ENCODE peak calls at places on chromosomes 3 and 15, in seven cellular contexts. One of them, this sample, is unnamed.

GRCh38 chr3:124926426-124927116 is 8.0 kb downstream of the MUC13 start:
- DNase-seq in ovary: no peak
- DNase-seq in right cardiac atrium: no peak
- DNase-seq in transverse colon: no peak
- DNase-seq in spleen: no peak
- DNase-seq in pancreas: no peak
- DNase-seq in breast epithelium: no peak
- DNase-seq in this sample: no peak

GRCh38 chr3:13452490-13453335 is 27.4 kb upstream of the HDAC11 start:
- DNase-seq in ovary: peak; percentile 25
- DNase-seq in right cardiac atrium: peak; percentile 51
- DNase-seq in transverse colon: peak; percentile 24
- DNase-seq in spleen: no peak
- DNase-seq in pancreas: peak; percentile 30
- DNase-seq in breast epithelium: no peak
- DNase-seq in this sample: peak; percentile 37

GRCh38 chr15:84859143-84859542 is 25.3 kb upstream of the SLC28A1 start:
- DNase-seq in ovary: no peak
- DNase-seq in right cardiac atrium: no peak
- DNase-seq in transverse colon: peak; percentile 31
- DNase-seq in spleen: no peak
- DNase-seq in pancreas: no peak
- DNase-seq in breast epithelium: peak; percentile 83
- DNase-seq in this sample: peak; percentile 57

GRCh38 chr15:92711457-92711831 is 55.9 kb upstream of the FAM174B start:
- DNase-seq in ovary: no peak
- DNase-seq in right cardiac atrium: no peak
- DNase-seq in transverse colon: no peak
- DNase-seq in spleen: no peak
- DNase-seq in pancreas: no peak
- DNase-seq in breast epithelium: no peak
- DNase-seq in this sample: peak; percentile 28

GRCh38 chr15:83769411-83769960 is 115.6 kb downstream of the ADAMTSL3 start:
- DNase-seq in ovary: no peak
- DNase-seq in right cardiac atrium: no peak
- DNase-seq in transverse colon: no peak
- DNase-seq in spleen: no peak
- DNase-seq in pancreas: no peak
- DNase-seq in breast epithelium: no peak
- DNase-seq in this sample: no peak

GRCh38 chr3:98573231-98573728 is 20.1 kb downstream of the CPOX start:
- DNase-seq in ovary: no peak
- DNase-seq in right cardiac atrium: no peak
- DNase-seq in transverse colon: no peak
- DNase-seq in spleen: no peak
- DNase-seq in pancreas: no peak
- DNase-seq in breast epithelium: no peak
- DNase-seq in this sample: no peak

GRCh38 chr3:49399467-49399866 is 12.3 kb downstream of the RHOA start:
- DNase-seq in ovary: no peak
- DNase-seq in right cardiac atrium: no peak
- DNase-seq in transverse colon: no peak
- DNase-seq in spleen: no peak
- DNase-seq in pancreas: no peak
- DNase-seq in breast epithelium: no peak
- DNase-seq in this sample: no peak

GRCh38 chr15:87863152-87863551 is 393.4 kb downstream of the NTRK3 start:
- DNase-seq in ovary: no peak
- DNase-seq in right cardiac atrium: no peak
- DNase-seq in transverse colon: no peak
- DNase-seq in spleen: no peak
- DNase-seq in pancreas: no peak
- DNase-seq in breast epithelium: no peak
- DNase-seq in this sample: no peak

GRCh38 chr15:56901931-56902330 is 16.5 kb upstream of the TCF12 start:
- DNase-seq in ovary: no peak
- DNase-seq in right cardiac atrium: no peak
- DNase-seq in transverse colon: no peak
- DNase-seq in spleen: no peak
- DNase-seq in pancreas: no peak
- DNase-seq in breast epithelium: no peak
- DNase-seq in this sample: no peak

GRCh38 chr3:124627501-124627908 is 102.7 kb upstream of the UMPS start:
- DNase-seq in ovary: no peak
- DNase-seq in right cardiac atrium: no peak
- DNase-seq in transverse colon: no peak
- DNase-seq in spleen: no peak
- DNase-seq in pancreas: no peak
- DNase-seq in breast epithelium: no peak
- DNase-seq in this sample: no peak

GRCh38 chr15:37032091-37032775 is 68.1 kb downstream of the MEIS2 start:
- DNase-seq in ovary: no peak
- DNase-seq in right cardiac atrium: no peak
- DNase-seq in transverse colon: no peak
- DNase-seq in spleen: no peak
- DNase-seq in pancreas: no peak
- DNase-seq in breast epithelium: no peak
- DNase-seq in this sample: no peak

GRCh38 chr3:3087279-3087678 is 22.9 kb downstream of the IL5RA start:
- DNase-seq in ovary: no peak
- DNase-seq in right cardiac atrium: no peak
- DNase-seq in transverse colon: no peak
- DNase-seq in spleen: no peak
- DNase-seq in pancreas: no peak
- DNase-seq in breast epithelium: no peak
- DNase-seq in this sample: no peak

GRCh38 chr15:40510201-40510600 is 39.4 kb downstream of the CHST14 start:
- DNase-seq in ovary: no peak
- DNase-seq in right cardiac atrium: no peak
- DNase-seq in transverse colon: no peak
- DNase-seq in spleen: no peak
- DNase-seq in pancreas: no peak
- DNase-seq in breast epithelium: no peak
- DNase-seq in this sample: no peak

GRCh38 chr3:29203846-29204245 is 77.0 kb upstream of the RBMS3 start:
- DNase-seq in ovary: no peak
- DNase-seq in right cardiac atrium: no peak
- DNase-seq in transverse colon: no peak
- DNase-seq in spleen: no peak
- DNase-seq in pancreas: no peak
- DNase-seq in breast epithelium: no peak
- DNase-seq in this sample: no peak

GRCh38 chr3:32354362-32354778 is 37.3 kb upstream of the CMTM7 start:
- DNase-seq in ovary: no peak
- DNase-seq in right cardiac atrium: no peak
- DNase-seq in transverse colon: no peak
- DNase-seq in spleen: peak; percentile 1
- DNase-seq in pancreas: no peak
- DNase-seq in breast epithelium: no peak
- DNase-seq in this sample: no peak

GRCh38 chr15:100464895-100465294 is 63.9 kb downstream of the CERS3 start:
- DNase-seq in ovary: no peak
- DNase-seq in right cardiac atrium: no peak
- DNase-seq in transverse colon: no peak
- DNase-seq in spleen: no peak
- DNase-seq in pancreas: no peak
- DNase-seq in breast epithelium: no peak
- DNase-seq in this sample: no peak

GRCh38 chr15:67680645-67681044 is 138.1 kb downstream of the MAP2K5 start:
- DNase-seq in ovary: no peak
- DNase-seq in right cardiac atrium: no peak
- DNase-seq in transverse colon: no peak
- DNase-seq in spleen: no peak
- DNase-seq in pancreas: no peak
- DNase-seq in breast epithelium: no peak
- DNase-seq in this sample: no peak

GRCh38 chr3:74384151-74384550 is 230.3 kb downstream of the CNTN3 start:
- DNase-seq in ovary: no peak
- DNase-seq in right cardiac atrium: no peak
- DNase-seq in transverse colon: no peak
- DNase-seq in spleen: no peak
- DNase-seq in pancreas: no peak
- DNase-seq in breast epithelium: no peak
- DNase-seq in this sample: no peak

GRCh38 chr3:193662757-193663322 is 69.8 kb downstream of the OPA1 start:
- DNase-seq in ovary: peak; percentile 25
- DNase-seq in right cardiac atrium: no peak
- DNase-seq in transverse colon: no peak
- DNase-seq in spleen: no peak
- DNase-seq in pancreas: no peak
- DNase-seq in breast epithelium: no peak
- DNase-seq in this sample: no peak

GRCh38 chr15:85024509-85025336 is 43.1 kb downstream of the PDE8A start:
- DNase-seq in ovary: no peak
- DNase-seq in right cardiac atrium: no peak
- DNase-seq in transverse colon: no peak
- DNase-seq in spleen: no peak
- DNase-seq in pancreas: no peak
- DNase-seq in breast epithelium: no peak
- DNase-seq in this sample: no peak

GRCh38 chr3:194382196-194382891 is 12.8 kb upstream of the LRRC15 start:
- DNase-seq in ovary: no peak
- DNase-seq in right cardiac atrium: no peak
- DNase-seq in transverse colon: no peak
- DNase-seq in spleen: peak; percentile 41
- DNase-seq in pancreas: no peak
- DNase-seq in breast epithelium: no peak
- DNase-seq in this sample: no peak

GRCh38 chr15:31502541-31503229 is 176.1 kb downstream of the KLF13 start:
- DNase-seq in ovary: no peak
- DNase-seq in right cardiac atrium: no peak
- DNase-seq in transverse colon: no peak
- DNase-seq in spleen: no peak
- DNase-seq in pancreas: no peak
- DNase-seq in breast epithelium: peak; percentile 0
- DNase-seq in this sample: no peak

GRCh38 chr15:50774450-50774849 is 8.9 kb upstream of the SPPL2A start:
- DNase-seq in ovary: no peak
- DNase-seq in right cardiac atrium: no peak
- DNase-seq in transverse colon: no peak
- DNase-seq in spleen: no peak
- DNase-seq in pancreas: no peak
- DNase-seq in breast epithelium: no peak
- DNase-seq in this sample: no peak

GRCh38 chr3:42852443-42852842 is 23.2 kb downstream of the CYP8B1 start:
- DNase-seq in ovary: no peak
- DNase-seq in right cardiac atrium: peak; percentile 57
- DNase-seq in transverse colon: no peak
- DNase-seq in spleen: no peak
- DNase-seq in pancreas: no peak
- DNase-seq in breast epithelium: no peak
- DNase-seq in this sample: no peak

GRCh38 chr3:194396897-194397756 is 1.9 kb downstream of the GP5 start:
- DNase-seq in ovary: peak; percentile 22
- DNase-seq in right cardiac atrium: no peak
- DNase-seq in transverse colon: no peak
- DNase-seq in spleen: peak; percentile 72
- DNase-seq in pancreas: no peak
- DNase-seq in breast epithelium: no peak
- DNase-seq in this sample: no peak

GRCh38 chr3:152384412-152384811 is 115.7 kb downstream of the MBNL1 start:
- DNase-seq in ovary: no peak
- DNase-seq in right cardiac atrium: no peak
- DNase-seq in transverse colon: no peak
- DNase-seq in spleen: no peak
- DNase-seq in pancreas: no peak
- DNase-seq in breast epithelium: no peak
- DNase-seq in this sample: no peak
- H3K4me1 ChIP-seq in ovary: peaks cover 4% of the 10 kb centered on the region
- H3K4me1 ChIP-seq in right cardiac atrium: peaks cover 2% of the 10 kb centered on the region
- H3K4me1 ChIP-seq in transverse colon: peaks cover 22% of the 10 kb centered on the region
- H3K4me1 ChIP-seq in spleen: peaks cover 51% of the 10 kb centered on the region
- H3K4me1 ChIP-seq in pancreas: peaks cover 79% of the 10 kb centered on the region
- H3K4me1 ChIP-seq in breast epithelium: no peaks in the 10 kb centered on the region
- H3K4me1 ChIP-seq in this sample: peaks cover 98% of the 10 kb centered on the region

GRCh38 chr15:22265056-22265945 is 185.0 kb downstream of the OR4M2 start:
- DNase-seq in ovary: no peak
- DNase-seq in right cardiac atrium: no peak
- DNase-seq in transverse colon: no peak
- DNase-seq in spleen: peak; percentile 76
- DNase-seq in pancreas: no peak
- DNase-seq in breast epithelium: no peak
- DNase-seq in this sample: no peak
- H3K4me1 ChIP-seq in ovary: peaks cover 3% of the 10 kb centered on the region
- H3K4me1 ChIP-seq in right cardiac atrium: no peaks in the 10 kb centered on the region
- H3K4me1 ChIP-seq in transverse colon: no peaks in the 10 kb centered on the region
- H3K4me1 ChIP-seq in spleen: no peaks in the 10 kb centered on the region
- H3K4me1 ChIP-seq in pancreas: no peaks in the 10 kb centered on the region
- H3K4me1 ChIP-seq in breast epithelium: no peaks in the 10 kb centered on the region
- H3K4me1 ChIP-seq in this sample: no peaks in the 10 kb centered on the region

GRCh38 chr3:15325228-15325627 is 7.2 kb downstream of the SH3BP5 start:
- DNase-seq in ovary: peak; percentile 38
- DNase-seq in right cardiac atrium: peak; percentile 69
- DNase-seq in transverse colon: no peak
- DNase-seq in spleen: no peak
- DNase-seq in pancreas: no peak
- DNase-seq in breast epithelium: no peak
- DNase-seq in this sample: no peak

GRCh38 chr3:15327941-15328340 is 4.4 kb downstream of the SH3BP5 start:
- DNase-seq in ovary: no peak
- DNase-seq in right cardiac atrium: peak; percentile 69
- DNase-seq in transverse colon: peak; percentile 62
- DNase-seq in spleen: no peak
- DNase-seq in pancreas: no peak
- DNase-seq in breast epithelium: peak; percentile 57
- DNase-seq in this sample: no peak

GRCh38 chr3:15326673-15327072 is 5.7 kb downstream of the SH3BP5 start:
- DNase-seq in ovary: no peak
- DNase-seq in right cardiac atrium: no peak
- DNase-seq in transverse colon: no peak
- DNase-seq in spleen: no peak
- DNase-seq in pancreas: no peak
- DNase-seq in breast epithelium: no peak
- DNase-seq in this sample: no peak

GRCh38 chr3:15324335-15324734 is 8.1 kb downstream of the SH3BP5 start:
- DNase-seq in ovary: peak; percentile 43
- DNase-seq in right cardiac atrium: peak; percentile 76
- DNase-seq in transverse colon: no peak
- DNase-seq in spleen: no peak
- DNase-seq in pancreas: peak; percentile 75
- DNase-seq in breast epithelium: no peak
- DNase-seq in this sample: peak; percentile 55

GRCh38 chr3:15326037-15326436 is 6.3 kb downstream of the SH3BP5 start:
- DNase-seq in ovary: no peak
- DNase-seq in right cardiac atrium: peak; percentile 68
- DNase-seq in transverse colon: no peak
- DNase-seq in spleen: no peak
- DNase-seq in pancreas: no peak
- DNase-seq in breast epithelium: peak; percentile 58
- DNase-seq in this sample: no peak
- H3K4me1 ChIP-seq in ovary: peaks cover 40% of the 10 kb centered on the region
- H3K4me1 ChIP-seq in right cardiac atrium: peaks cover 21% of the 10 kb centered on the region
- H3K4me1 ChIP-seq in transverse colon: peaks cover 6% of the 10 kb centered on the region
- H3K4me1 ChIP-seq in spleen: peaks cover 14% of the 10 kb centered on the region
- H3K4me1 ChIP-seq in pancreas: peaks cover 7% of the 10 kb centered on the region
- H3K4me1 ChIP-seq in breast epithelium: peaks cover 12% of the 10 kb centered on the region
- H3K4me1 ChIP-seq in this sample: peaks cover 89% of the 10 kb centered on the region

DNA sequence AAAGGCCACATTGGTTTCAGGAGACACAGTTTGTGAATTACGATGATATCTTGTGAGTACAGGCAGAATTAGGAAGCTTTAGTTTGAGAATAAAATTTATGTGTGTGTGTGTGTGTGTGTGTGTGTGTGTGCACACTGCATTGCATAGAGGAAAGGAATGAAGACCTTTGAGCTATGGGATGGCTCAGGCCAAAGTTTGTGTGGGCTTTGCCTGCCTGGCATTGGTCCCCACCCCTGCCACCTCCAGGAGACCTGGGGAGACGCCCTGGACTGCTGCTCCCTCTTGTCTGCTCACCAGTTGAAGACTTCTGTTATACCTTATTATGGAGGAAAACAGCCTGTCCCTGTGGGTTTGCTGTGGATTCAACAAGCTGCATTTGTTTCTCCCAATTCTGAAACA is 37.2 kb downstream of the TIGIT start:
- DNase-seq in ovary: no peak
- DNase-seq in right cardiac atrium: no peak
- DNase-seq in transverse colon: no peak
- DNase-seq in spleen: no peak
- DNase-seq in pancreas: no peak
- DNase-seq in breast epithelium: no peak
- DNase-seq in this sample: no peak
- H3K4me1 ChIP-seq in ovary: peaks cover 3% of the 10 kb centered on the region
- H3K4me1 ChIP-seq in right cardiac atrium: no peaks in the 10 kb centered on the region
- H3K4me1 ChIP-seq in transverse colon: no peaks in the 10 kb centered on the region
- H3K4me1 ChIP-seq in spleen: no peaks in the 10 kb centered on the region
- H3K4me1 ChIP-seq in pancreas: no peaks in the 10 kb centered on the region
- H3K4me1 ChIP-seq in breast epithelium: no peaks in the 10 kb centered on the region
- H3K4me1 ChIP-seq in this sample: no peaks in the 10 kb centered on the region

This sample was measured in heart left ventricle.